ENCODE peak calls at places on chromosomes 1 and 21, in five cellular contexts. J is Calu3, L is HT1080, C is Peyer's patch, X is B cell. T is an unnamed sample.

GRCh38 chr1:29453502-29454240 is 217.3 kb downstream of the PTPRU start:
- DNase-seq in X (no peak), C (peak; percentile 15), J (peak; percentile 48), L (peak; percentile 75), T (peak; percentile 39)

GRCh38 chr1:67863637-67864036 is 30.4 kb upstream of the GNG12 start:
- DNase-seq in C (no peak), L (no peak), J (no peak), X (no peak), T (peak; percentile 51)

GRCh38 chr21:42534361-42534900 is 20.8 kb downstream of the SLC37A1 start:
- DNase-seq in X (peak; percentile 61), L (peak; percentile 30), J (no peak), C (peak; percentile 61), T (no peak)

GRCh38 chr1:11841245-11842153 is 6.1 kb downstream of the NPPA start:
- DNase-seq in L (no peak), X (no peak), J (no peak), C (no peak), T (no peak)

GRCh38 chr1:233668725-233669294 is 54.9 kb downstream of the KCNK1 start:
- DNase-seq in J (peak; percentile 62), X (no peak), C (no peak), L (peak; percentile 82), T (no peak)

GRCh38 chr1:226980565-226981385 is 40.7 kb downstream of the COQ8A start:
- DNase-seq in C (no peak), J (no peak), X (no peak), L (no peak), T (no peak)

GRCh38 chr1:168671782-168672181 is 57.2 kb downstream of the DPT start:
- DNase-seq in J (no peak), X (no peak), C (no peak), L (no peak), T (no peak)

GRCh38 chr1:59150537-59151386 is 146.1 kb upstream of the FGGY start:
- DNase-seq in J (no peak), C (peak; percentile 53), L (peak; percentile 100), X (no peak), T (no peak)

GRCh38 chr1:77639056-77639455 is 43.4 kb downstream of the ZZZ3 start:
- DNase-seq in C (no peak), J (no peak), X (no peak), L (peak; percentile 90), T (no peak)

GRCh38 chr1:158898722-158899121 is 32.6 kb upstream of the PYHIN1 start:
- DNase-seq in L (no peak), X (no peak), J (no peak), C (no peak), T (no peak)

GRCh38 chr1:19420606-19421005 is 64.7 kb downstream of the CAPZB start:
- DNase-seq in J (no peak), L (no peak), X (no peak), C (no peak), T (no peak)

GRCh38 chr1:217907504-217907903 is 276.4 kb downstream of the SPATA17 start:
- DNase-seq in C (no peak), J (no peak), L (peak; percentile 90), X (no peak), T (no peak)

GRCh38 chr1:47569681-47570470 is 132.0 kb downstream of the FOXD2 start:
- DNase-seq in C (peak; percentile 58), J (peak; percentile 81), X (no peak), L (peak; percentile 95), T (peak; percentile 9)